ENCODE peak calls at places on chromosomes 13 and 19, in six cellular contexts. One of them, this sample, is unnamed.

GRCh38 chr13:79941752-79942151 is 399.2 kb downstream of the SPRY2 start:
- DNase-seq in mesenteric fat pad: no peak
- DNase-seq in mesothelial cell of epicardium: no peak
- DNase-seq in hepatocyte: no peak
- DNase-seq in H9: no peak
- DNase-seq in mesenchymal stem cell: no peak
- DNase-seq in this sample: no peak

GRCh38 chr13:46386996-46387851 is at the start of gene RUBCNL:
- DNase-seq in mesenteric fat pad: no peak
- DNase-seq in mesothelial cell of epicardium: no peak
- DNase-seq in hepatocyte: peak
- DNase-seq in H9: peak
- DNase-seq in mesenchymal stem cell: peak
- DNase-seq in this sample: no peak

GRCh38 chr19:29521291-29522075 is 4.3 kb upstream of the VSTM2B start:
- DNase-seq in mesenteric fat pad: no peak
- DNase-seq in mesothelial cell of epicardium: no peak
- DNase-seq in hepatocyte: no peak
- DNase-seq in H9: no peak
- DNase-seq in mesenchymal stem cell: no peak
- DNase-seq in this sample: no peak

GRCh38 chr13:107582171-107582570 is 633.2 kb downstream of the LIG4 start:
- DNase-seq in mesenteric fat pad: no peak
- DNase-seq in mesothelial cell of epicardium: no peak
- DNase-seq in hepatocyte: no peak
- DNase-seq in H9: no peak
- DNase-seq in mesenchymal stem cell: no peak
- DNase-seq in this sample: no peak

GRCh38 chr13:102774596-102775375 is 1.2 kb upstream of the TEX30 start:
- DNase-seq in mesenteric fat pad: no peak
- DNase-seq in mesothelial cell of epicardium: no peak
- DNase-seq in hepatocyte: no peak
- DNase-seq in H9: no peak
- DNase-seq in mesenchymal stem cell: no peak
- DNase-seq in this sample: no peak

GRCh38 chr13:30800107-30800506 is 64.8 kb downstream of the ALOX5AP start:
- DNase-seq in mesenteric fat pad: no peak
- DNase-seq in mesothelial cell of epicardium: no peak
- DNase-seq in hepatocyte: no peak
- DNase-seq in H9: no peak
- DNase-seq in mesenchymal stem cell: no peak
- DNase-seq in this sample: no peak

GRCh38 chr19:13938361-13939027 is at the start of gene PODNL1:
- DNase-seq in mesenteric fat pad: no peak
- DNase-seq in mesothelial cell of epicardium: no peak
- DNase-seq in hepatocyte: peak
- DNase-seq in H9: no peak
- DNase-seq in mesenchymal stem cell: peak
- DNase-seq in this sample: peak

GRCh38 chr19:3880471-3881271 is at the start of gene ATCAY:
- DNase-seq in mesenteric fat pad: no peak
- DNase-seq in mesothelial cell of epicardium: no peak
- DNase-seq in hepatocyte: no peak
- DNase-seq in H9: peak
- DNase-seq in mesenchymal stem cell: no peak
- DNase-seq in this sample: no peak

GRCh38 chr13:105908581-105908980 is 626.9 kb downstream of the EFNB2 start:
- DNase-seq in mesenteric fat pad: no peak
- DNase-seq in mesothelial cell of epicardium: no peak
- DNase-seq in hepatocyte: no peak
- DNase-seq in H9: no peak
- DNase-seq in mesenchymal stem cell: peak
- DNase-seq in this sample: no peak

GRCh38 chr13:47237571-47237970 is 340.7 kb upstream of the HTR2A start:
- DNase-seq in mesenteric fat pad: no peak
- DNase-seq in mesothelial cell of epicardium: no peak
- DNase-seq in hepatocyte: no peak
- DNase-seq in H9: no peak
- DNase-seq in mesenchymal stem cell: no peak
- DNase-seq in this sample: no peak

GRCh38 chr13:94646904-94647303 is 45.2 kb downstream of the GPR180 start:
- DNase-seq in mesenteric fat pad: no peak
- DNase-seq in mesothelial cell of epicardium: no peak
- DNase-seq in hepatocyte: no peak
- DNase-seq in H9: no peak
- DNase-seq in mesenchymal stem cell: no peak
- DNase-seq in this sample: no peak

GRCh38 chr13:24491853-24492252 is 20.7 kb downstream of the PARP4 start:
- DNase-seq in mesenteric fat pad: no peak
- DNase-seq in mesothelial cell of epicardium: no peak
- DNase-seq in hepatocyte: no peak
- DNase-seq in H9: no peak
- DNase-seq in mesenchymal stem cell: no peak
- DNase-seq in this sample: no peak

GRCh38 chr19:37966211-37967072 is 59.4 kb downstream of the SIPA1L3 start:
- DNase-seq in mesenteric fat pad: no peak
- DNase-seq in mesothelial cell of epicardium: no peak
- DNase-seq in hepatocyte: no peak
- DNase-seq in H9: no peak
- DNase-seq in mesenchymal stem cell: no peak
- DNase-seq in this sample: peak

GRCh38 chr19:45717983-45718650 is 12.6 kb downstream of the FBXO46 start:
- DNase-seq in mesenteric fat pad: no peak
- DNase-seq in mesothelial cell of epicardium: no peak
- DNase-seq in hepatocyte: peak
- DNase-seq in H9: peak
- DNase-seq in mesenchymal stem cell: peak
- DNase-seq in this sample: peak

GRCh38 chr19:31110331-31110730 is 238.9 kb downstream of the TSHZ3 start:
- DNase-seq in mesenteric fat pad: no peak
- DNase-seq in mesothelial cell of epicardium: no peak
- DNase-seq in hepatocyte: peak
- DNase-seq in H9: peak
- DNase-seq in mesenchymal stem cell: peak
- DNase-seq in this sample: peak

GRCh38 chr19:47269596-47269995 is 5.1 kb upstream of the INAFM1 start:
- DNase-seq in mesenteric fat pad: no peak
- DNase-seq in mesothelial cell of epicardium: no peak
- DNase-seq in hepatocyte: no peak
- DNase-seq in H9: no peak
- DNase-seq in mesenchymal stem cell: no peak
- DNase-seq in this sample: no peak

GRCh38 chr19:2112516-2113320 is 16.0 kb downstream of the IZUMO4 start:
- DNase-seq in mesenteric fat pad: no peak
- DNase-seq in mesothelial cell of epicardium: no peak
- DNase-seq in hepatocyte: no peak
- DNase-seq in H9: no peak
- DNase-seq in mesenchymal stem cell: no peak
- DNase-seq in this sample: no peak

GRCh38 chr19:51372649-51373504 is at the start of gene NKG7:
- DNase-seq in mesenteric fat pad: no peak
- DNase-seq in mesothelial cell of epicardium: no peak
- DNase-seq in hepatocyte: no peak
- DNase-seq in H9: no peak
- DNase-seq in mesenchymal stem cell: no peak
- DNase-seq in this sample: no peak

This sample was measured in fibroblast of villous mesenchyme.